ENCODE peak calls at places on chromosome 1, in ten cellular contexts. One of them, this sample, is unnamed.

GRCh38 chr1:33866286-33866685 is 2.4 kb downstream of the HMGB4 start:
- DNase-seq in iPS-NIHi11: no peak
- DNase-seq in posterior cingulate gyrus: no peak
- DNase-seq in IMR-90: no peak
- DNase-seq in activated naive CD4-positive, alpha-beta T cell: no peak
- DNase-seq in BJ: no peak
- DNase-seq in omental fat pad: no peak
- DNase-seq in anterior cingulate cortex: no peak
- DNase-seq in right atrium auricular region: no peak
- DNase-seq in glutamatergic neuron: no peak
- DNase-seq in this sample: no peak

GRCh38 chr1:116819081-116819480 is 64.9 kb downstream of the CD2 start:
- DNase-seq in IMR-90: no peak
- DNase-seq in iPS-NIHi11: no peak
- DNase-seq in anterior cingulate cortex: no peak
- DNase-seq in omental fat pad: no peak
- DNase-seq in right atrium auricular region: no peak
- DNase-seq in glutamatergic neuron: no peak
- DNase-seq in posterior cingulate gyrus: no peak
- DNase-seq in activated naive CD4-positive, alpha-beta T cell: no peak
- DNase-seq in BJ: no peak
- DNase-seq in this sample: no peak

GRCh38 chr1:173554089-173554488 is 48.8 kb downstream of the SLC9C2 start:
- DNase-seq in omental fat pad: no peak
- DNase-seq in glutamatergic neuron: no peak
- DNase-seq in activated naive CD4-positive, alpha-beta T cell: no peak
- DNase-seq in BJ: no peak
- DNase-seq in iPS-NIHi11: no peak
- DNase-seq in IMR-90: no peak
- DNase-seq in anterior cingulate cortex: no peak
- DNase-seq in posterior cingulate gyrus: no peak
- DNase-seq in right atrium auricular region: no peak
- DNase-seq in this sample: no peak

GRCh38 chr1:208048904-208049303 is 138.0 kb upstream of the CD34 start:
- DNase-seq in activated naive CD4-positive, alpha-beta T cell: no peak
- DNase-seq in omental fat pad: no peak
- DNase-seq in IMR-90: no peak
- DNase-seq in posterior cingulate gyrus: no peak
- DNase-seq in anterior cingulate cortex: no peak
- DNase-seq in right atrium auricular region: no peak
- DNase-seq in iPS-NIHi11: no peak
- DNase-seq in glutamatergic neuron: no peak
- DNase-seq in BJ: no peak
- DNase-seq in this sample: no peak

GRCh38 chr1:59137968-59138367 is 158.9 kb upstream of the FGGY start:
- DNase-seq in BJ: no peak
- DNase-seq in iPS-NIHi11: no peak
- DNase-seq in omental fat pad: no peak
- DNase-seq in glutamatergic neuron: no peak
- DNase-seq in activated naive CD4-positive, alpha-beta T cell: no peak
- DNase-seq in posterior cingulate gyrus: no peak
- DNase-seq in right atrium auricular region: no peak
- DNase-seq in anterior cingulate cortex: no peak
- DNase-seq in IMR-90: no peak
- DNase-seq in this sample: no peak

GRCh38 chr1:108877858-108878257 is 1.1 kb downstream of the GPSM2 start:
- DNase-seq in BJ: no peak
- DNase-seq in anterior cingulate cortex: no peak
- DNase-seq in IMR-90: no peak
- DNase-seq in glutamatergic neuron: no peak
- DNase-seq in right atrium auricular region: no peak
- DNase-seq in posterior cingulate gyrus: no peak
- DNase-seq in omental fat pad: no peak
- DNase-seq in iPS-NIHi11: no peak
- DNase-seq in activated naive CD4-positive, alpha-beta T cell: no peak
- DNase-seq in this sample: no peak

GRCh38 chr1:34984435-34985062 is 598 bp downstream of the TMEM35B start:
- DNase-seq in omental fat pad: peak
- DNase-seq in IMR-90: peak
- DNase-seq in right atrium auricular region: peak
- DNase-seq in anterior cingulate cortex: no peak
- DNase-seq in BJ: no peak
- DNase-seq in activated naive CD4-positive, alpha-beta T cell: no peak
- DNase-seq in glutamatergic neuron: no peak
- DNase-seq in posterior cingulate gyrus: no peak
- DNase-seq in iPS-NIHi11: no peak
- DNase-seq in this sample: no peak

GRCh38 chr1:170853302-170853701 is 82.0 kb upstream of the MROH9 start:
- DNase-seq in BJ: no peak
- DNase-seq in activated naive CD4-positive, alpha-beta T cell: no peak
- DNase-seq in anterior cingulate cortex: no peak
- DNase-seq in right atrium auricular region: no peak
- DNase-seq in glutamatergic neuron: no peak
- DNase-seq in IMR-90: no peak
- DNase-seq in iPS-NIHi11: no peak
- DNase-seq in posterior cingulate gyrus: no peak
- DNase-seq in omental fat pad: no peak
- DNase-seq in this sample: no peak

This sample was measured in HCT116.